ENCODE peak calls at places on chromosomes 2 and 18, in seven cellular contexts. G is prostate gland; Q is HFF-Myc; T is activated CD4-positive, alpha-beta T cell treated with anti-CD3 and anti-CD28 coated beads for 24 hours; L is NCI-H460; X is HFFc6; A is SW 1271. J is an unnamed sample.

GRCh38 chr2:200993097-200993496 is 29.6 kb upstream of the ORC2 start:
- DNase-seq in X (peak; percentile 21), G (no peak), T (no peak), A (no peak), L (no peak), Q (no peak), J (no peak)

GRCh38 chr2:145710303-145710702 is 1190.4 kb upstream of the ZEB2 start:
- DNase-seq in T (no peak), X (no peak), G (no peak), Q (no peak), A (no peak), L (no peak), J (no peak)

GRCh38 chr2:127401757-127402695 is 14.3 kb upstream of the MAP3K2 start:
- DNase-seq in G (no peak), L (no peak), Q (no peak), A (no peak), X (no peak), T (no peak), J (no peak)

GRCh38 chr2:102615620-102616436 is 3.5 kb upstream of the SLC9A2 start:
- DNase-seq in T (peak; percentile 26), X (peak; percentile 56), G (peak; percentile 53), Q (peak; percentile 15), L (peak; percentile 62), A (peak; percentile 66), J (peak; percentile 69)

GRCh38 chr18:56789004-56789888 is 138.1 kb downstream of the WDR7 start:
- DNase-seq in A (peak; percentile 1), Q (no peak), G (no peak), L (peak; percentile 38), X (peak; percentile 25), T (peak; percentile 3), J (peak; percentile 38)

GRCh38 chr2:128354731-128355470 is 36.2 kb upstream of the HS6ST1 start:
- DNase-seq in A (no peak), T (no peak), Q (no peak), X (peak; percentile 34), L (no peak), G (no peak), J (no peak)

GRCh38 chr2:37568565-37568964 is 102.9 kb downstream of the CDC42EP3 start:
- DNase-seq in L (no peak), X (no peak), T (no peak), G (no peak), A (no peak), Q (no peak), J (no peak)

GRCh38 chr2:236745420-236746210 is 176.0 kb downstream of the ACKR3 start:
- DNase-seq in A (no peak), X (peak; percentile 76), T (no peak), L (no peak), Q (no peak), G (peak; percentile 65), J (no peak)

GRCh38 chr2:48144777-48145176 is 238.5 kb upstream of the FBXO11 start:
- DNase-seq in T (no peak), Q (no peak), A (no peak), L (no peak), X (no peak), G (no peak), J (peak; percentile 22)

GRCh38 chr2:213101109-213101508 is 50.3 kb downstream of the IKZF2 start:
- DNase-seq in Q (no peak), L (no peak), X (no peak), T (no peak), G (no peak), A (no peak), J (no peak)

GRCh38 chr2:179311071-179311470 is 46.4 kb upstream of the SESTD1 start:
- DNase-seq in X (no peak), T (no peak), G (no peak), L (no peak), Q (no peak), A (no peak), J (no peak)

GRCh38 chr2:72028351-72028995 is 119.2 kb downstream of the CYP26B1 start:
- DNase-seq in A (no peak), G (peak; percentile 1), T (no peak), Q (no peak), L (no peak), X (no peak), J (no peak)

GRCh38 chr2:228615501-228615900 is 434.0 kb upstream of the SPHKAP start:
- DNase-seq in Q (no peak), X (no peak), G (no peak), L (no peak), A (no peak), T (no peak), J (no peak)

GRCh38 chr2:35114765-35115164 is 1240.8 kb upstream of the CRIM1 start:
- DNase-seq in X (no peak), L (peak; percentile 27), T (no peak), G (no peak), A (peak; percentile 17), Q (no peak), J (peak; percentile 39)

GRCh38 chr2:224816816-224817215 is 100.7 kb upstream of the CCDC195 start:
- DNase-seq in G (no peak), L (no peak), Q (no peak), A (peak; percentile 78), T (no peak), X (peak; percentile 83), J (no peak)

GRCh38 chr2:78739282-78739681 is 286.2 kb upstream of the REG3G start:
- DNase-seq in T (no peak), A (no peak), Q (no peak), X (no peak), G (no peak), L (no peak), J (no peak)

GRCh38 chr2:240250985-240251847 is 110.8 kb upstream of the OTOS start:
- DNase-seq in G (peak; percentile 67), X (peak; percentile 84), Q (no peak), L (peak; percentile 86), T (no peak), A (peak; percentile 67), J (peak; percentile 60)

GRCh38 chr2:161068670-161069069 is 91.6 kb upstream of the TANK start:
- DNase-seq in T (no peak), L (no peak), Q (no peak), A (no peak), X (no peak), G (no peak), J (no peak)

GRCh38 chr2:136248907-136249306 is 131.0 kb upstream of the CXCR4 start:
- DNase-seq in T (no peak), G (no peak), X (no peak), L (no peak), Q (no peak), A (no peak), J (no peak)

GRCh38 chr2:200741468-200742202 is 70.1 kb upstream of the BZW1 start:
- DNase-seq in T (no peak), G (peak; percentile 63), X (no peak), Q (no peak), L (no peak), A (no peak), J (no peak)

GRCh38 chr2:200369886-200370285 is 63.4 kb downstream of the SPATS2L start:
- DNase-seq in Q (no peak), T (no peak), X (no peak), G (no peak), A (no peak), L (no peak), J (no peak)

GRCh38 chr2:15954761-15955160 is 14.4 kb downstream of the MYCN start:
- DNase-seq in Q (no peak), T (no peak), A (no peak), L (no peak), X (no peak), G (no peak), J (no peak)

GRCh38 chr2:233156001-233156400 is 95.5 kb upstream of the ATG16L1 start:
- DNase-seq in T (no peak), G (no peak), A (no peak), X (no peak), L (no peak), Q (no peak), J (peak; percentile 46)

GRCh38 chr2:102112692-102113665 is 29.6 kb upstream of the IL1R1 start:
- DNase-seq in A (no peak), G (no peak), X (peak; percentile 39), L (no peak), Q (no peak), T (no peak), J (no peak)

GRCh38 chr18:62030091-62030985 is 137.5 kb upstream of the RNF152 start:
- DNase-seq in X (peak; percentile 87), T (no peak), G (no peak), L (no peak), Q (peak; percentile 50), A (no peak), J (no peak)

GRCh38 chr2:95342556-95343320 is 45.6 kb downstream of the KCNIP3 start:
- DNase-seq in L (no peak), T (no peak), A (no peak), Q (no peak), X (no peak), G (no peak), J (no peak)

GRCh38 chr18:48929951-48930713 is 20.6 kb downstream of the SMAD7 start:
- DNase-seq in X (peak; percentile 82), Q (no peak), A (no peak), L (no peak), T (no peak), G (no peak), J (no peak)

GRCh38 chr2:70851704-70852103 is 16.1 kb upstream of the CD207 start:
- DNase-seq in Q (no peak), X (no peak), L (no peak), A (no peak), G (no peak), T (no peak), J (peak; percentile 54)

GRCh38 chr2:118844261-118845004 is 3.0 kb downstream of the EN1 start:
- DNase-seq in Q (no peak), A (no peak), T (no peak), L (no peak), X (no peak), G (no peak), J (no peak)

GRCh38 chr18:68121308-68121707 is 593.6 kb downstream of the TMX3 start:
- DNase-seq in X (no peak), Q (no peak), T (no peak), L (no peak), A (no peak), G (no peak), J (no peak)

GRCh38 chr2:71455741-71456569 is 2.6 kb downstream of the DYSF start:
- DNase-seq in T (no peak), A (no peak), Q (no peak), L (no peak), G (no peak), X (no peak), J (no peak)

GRCh38 chr2:217254111-217254510 is 394.2 kb upstream of the TNP1 start:
- DNase-seq in Q (no peak), X (no peak), T (no peak), L (no peak), A (no peak), G (no peak), J (no peak)

GRCh38 chr2:70010222-70011111 is 49.0 kb upstream of the ASPRV1 start:
- DNase-seq in Q (no peak), L (no peak), T (no peak), A (no peak), X (no peak), G (no peak), J (peak; percentile 12)

GRCh38 chr2:207332473-207333212 is 166.9 kb upstream of the KLF7 start:
- DNase-seq in T (no peak), X (no peak), Q (no peak), L (no peak), G (no peak), A (no peak), J (no peak)